ENCODE peak calls at places on chromosomes 1 and 21, in four cellular contexts. F is colonic mucosa, B is fibroblast of the aortic adventitia, R is HFFc6. X is an unnamed sample.

GRCh38 chr1:18681423-18681835 is 50.8 kb downstream of the PAX7 start:
- DNase-seq in R (peak; percentile 45), F (no peak), B (peak; percentile 16), X (no peak)

GRCh38 chr1:21308847-21309652 is 18.8 kb upstream of the ECE1 start:
- DNase-seq in R (peak; percentile 51), B (peak; percentile 63), F (no peak), X (no peak)

GRCh38 chr1:219160942-219161341 is 12.7 kb upstream of the LYPLAL1 start:
- DNase-seq in R (no peak), B (peak; percentile 72), F (no peak), X (no peak)

GRCh38 chr1:110053557-110054428 is 16.7 kb downstream of the ALX3 start:
- DNase-seq in F (peak; percentile 78), R (no peak), B (peak; percentile 54), X (peak; percentile 65)

GRCh38 chr21:26570203-26570602 is 2.9 kb downstream of the CYYR1 start:
- DNase-seq in R (no peak), B (no peak), F (no peak), X (no peak)

GRCh38 chr1:198936371-198937083 is 297.7 kb downstream of the PTPRC start:
- DNase-seq in F (no peak), R (peak; percentile 13), B (peak; percentile 62), X (no peak)

GRCh38 chr1:213014642-213015041 is 1.0 kb downstream of the ANGEL2 start:
- DNase-seq in F (peak; percentile 22), B (peak; percentile 33), R (no peak), X (no peak)

GRCh38 chr21:40158356-40158755 is 291.1 kb downstream of the PCP4 start:
- DNase-seq in F (no peak), R (no peak), B (no peak), X (no peak)

GRCh38 chr1:231750818-231751623 is 124.4 kb downstream of the DISC1 start:
- DNase-seq in B (no peak), F (no peak), R (no peak), X (no peak)

GRCh38 chr1:108089482-108089881 is 110.7 kb downstream of the SLC25A24 start:
- DNase-seq in R (no peak), B (peak; percentile 4), F (no peak), X (no peak)

GRCh38 chr1:57319165-57319564 is 104.7 kb downstream of the DAB1 start:
- DNase-seq in B (peak; percentile 6), R (peak; percentile 5), F (no peak), X (no peak)

GRCh38 chr1:181010789-181011188 is 11.9 kb downstream of the STX6 start:
- DNase-seq in F (no peak), R (peak; percentile 59), B (peak; percentile 83), X (no peak)

GRCh38 chr1:43708006-43708412 is 673 bp downstream of the ST3GAL3 start:
- DNase-seq in B (peak; percentile 54), F (no peak), R (peak; percentile 36), X (no peak)

GRCh38 chr1:63454269-63454668 is 68.8 kb downstream of the ITGB3BP start:
- DNase-seq in R (peak; percentile 19), B (peak; percentile 53), F (no peak), X (no peak)

GRCh38 chr1:165851034-165851658 is 23.7 kb downstream of the UCK2 start:
- DNase-seq in F (no peak), R (peak; percentile 40), B (peak; percentile 17), X (no peak)

GRCh38 chr1:238409947-238410346 is 519.2 kb upstream of the ZP4 start:
- DNase-seq in F (no peak), R (peak; percentile 6), B (peak; percentile 85), X (no peak)

GRCh38 chr1:205417884-205418283 is 4.0 kb downstream of the LEMD1 start:
- DNase-seq in F (no peak), R (no peak), B (no peak), X (no peak)

GRCh38 chr1:111888740-111889376 is 100.6 kb downstream of the KCND3 start:
- DNase-seq in B (no peak), F (no peak), R (no peak), X (no peak)

GRCh38 chr1:234980224-234980656 is 148.4 kb downstream of the TOMM20 start:
- DNase-seq in F (no peak), R (peak; percentile 66), B (no peak), X (no peak)

GRCh38 chr1:155127105-155127671 is 488 bp upstream of the EFNA1 start:
- DNase-seq in R (no peak), F (peak; percentile 91), B (peak; percentile 34), X (no peak)

GRCh38 chr1:23791434-23792047 is 596 bp downstream of the LYPLA2 start:
- DNase-seq in R (no peak), F (peak; percentile 61), B (no peak), X (no peak)

GRCh38 chr21:45517249-45518065 is 24.8 kb downstream of the SLC19A1 start:
- DNase-seq in B (no peak), F (no peak), R (no peak), X (no peak)

DNA sequence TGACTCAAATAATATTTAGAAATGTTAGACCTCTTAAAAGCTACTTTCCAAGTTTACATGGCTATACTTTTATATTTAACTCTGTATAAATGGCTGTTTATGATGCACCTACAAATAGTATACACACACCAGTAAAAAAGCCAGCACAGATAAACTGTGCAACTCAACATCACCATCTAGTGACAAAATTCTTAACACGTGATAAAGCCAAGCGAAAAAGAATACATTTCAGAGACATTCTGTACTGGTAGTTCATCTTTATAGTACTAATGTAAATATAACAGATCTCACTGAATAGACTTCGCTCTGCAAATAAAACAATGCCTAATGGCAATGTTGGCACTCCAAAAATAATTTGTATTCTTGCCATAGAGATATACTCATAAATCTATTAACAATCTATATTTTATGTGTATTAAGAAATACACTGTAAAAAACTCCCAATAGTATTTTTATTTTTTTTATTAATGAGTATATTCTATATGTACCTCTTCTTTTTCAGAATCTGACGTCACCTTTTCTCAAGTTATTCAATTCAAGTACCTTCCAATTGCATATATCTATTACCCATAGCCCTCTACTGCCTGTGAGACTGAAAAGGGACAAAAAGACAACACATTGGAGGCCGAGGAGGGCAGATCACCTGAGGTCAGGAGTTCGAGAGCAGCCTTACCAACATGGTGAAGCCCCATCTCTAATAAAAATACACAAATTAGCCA is 100.2 kb downstream of the DPYD start:
- DNase-seq in B (peak; percentile 61), R (peak; percentile 52), F (no peak), X (no peak)
- TF ChIP-seq CTCF in B (peak; percentile 55), R (peak; percentile 79), F (peak; percentile 46), X (peak; percentile 26)

GRCh38 chr1:100834779-100835645 is 59.6 kb downstream of the EXTL2 start:
- DNase-seq in R (peak; percentile 5), F (no peak), B (peak; percentile 22), X (no peak)
- TF ChIP-seq CTCF in R (peak; percentile 75), F (peak; percentile 28), B (peak; percentile 49), X (peak; percentile 41)

DNA sequence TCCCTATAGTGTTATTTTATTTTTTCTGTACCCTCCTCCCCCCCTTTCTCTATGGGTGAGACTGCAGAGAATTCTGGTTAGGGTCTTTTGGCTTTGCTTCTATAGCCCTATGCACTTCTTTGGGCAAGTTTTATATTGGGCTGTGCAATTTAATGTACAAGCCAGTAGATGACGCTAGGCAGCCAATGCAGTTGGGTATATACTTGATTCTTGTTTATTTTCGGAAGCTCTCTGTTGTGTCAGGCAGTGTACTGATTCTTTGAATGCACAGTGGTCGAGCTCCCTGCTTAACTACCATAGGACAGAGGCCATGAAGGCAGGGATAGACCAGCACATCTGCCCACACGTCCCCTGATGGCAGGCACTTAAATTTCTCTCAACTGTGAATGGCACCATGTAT is 34.1 kb upstream of the GPR52 start:
- DNase-seq in F (no peak), R (no peak), B (peak; percentile 14), X (no peak)
- TF ChIP-seq CTCF in F (no peak), R (peak; percentile 65), B (peak; percentile 24), X (no peak)

GRCh38 chr1:178362784-178363183 is 134.0 kb downstream of the CLEC20A start:
- DNase-seq in F (no peak), R (peak; percentile 62), B (peak; percentile 49), X (no peak)

GRCh38 chr1:178360421-178360820 is 136.3 kb downstream of the CLEC20A start:
- DNase-seq in R (no peak), F (no peak), B (no peak), X (no peak)

GRCh38 chr1:178367151-178367550 is 129.6 kb downstream of the CLEC20A start:
- DNase-seq in F (no peak), B (no peak), R (no peak), X (no peak)

GRCh38 chr1:178364782-178365181 is 132.0 kb downstream of the CLEC20A start:
- DNase-seq in F (no peak), R (no peak), B (no peak), X (no peak)

GRCh38 chr1:178361847-178362246 is 134.9 kb downstream of the CLEC20A start:
- DNase-seq in B (no peak), R (no peak), F (no peak), X (no peak)
- TF ChIP-seq CTCF in B (no peak), R (peak; percentile 41), F (no peak), X (no peak)

GRCh38 chr1:91404151-91405012 is at the start of gene HFM1:
- DNase-seq in R (peak; percentile 16), F (peak; percentile 57), B (peak; percentile 60), X (peak; percentile 50)
- TF ChIP-seq CTCF in R (no peak), F (no peak), B (no peak), X (no peak)

GRCh38 chr1:83546863-83547262 is 452.1 kb downstream of the TTLL7 start:
- DNase-seq in B (peak; percentile 80), F (no peak), R (no peak), X (no peak)

GRCh38 chr1:83545450-83545849 is 453.5 kb downstream of the TTLL7 start:
- DNase-seq in R (no peak), B (no peak), F (no peak), X (no peak)

GRCh38 chr1:83547903-83548302 is 451.0 kb downstream of the TTLL7 start:
- DNase-seq in B (peak; percentile 76), R (no peak), F (no peak), X (no peak)

GRCh38 chr1:83552820-83553219 is 446.1 kb downstream of the TTLL7 start:
- DNase-seq in R (no peak), B (no peak), F (no peak), X (no peak)

DNA sequence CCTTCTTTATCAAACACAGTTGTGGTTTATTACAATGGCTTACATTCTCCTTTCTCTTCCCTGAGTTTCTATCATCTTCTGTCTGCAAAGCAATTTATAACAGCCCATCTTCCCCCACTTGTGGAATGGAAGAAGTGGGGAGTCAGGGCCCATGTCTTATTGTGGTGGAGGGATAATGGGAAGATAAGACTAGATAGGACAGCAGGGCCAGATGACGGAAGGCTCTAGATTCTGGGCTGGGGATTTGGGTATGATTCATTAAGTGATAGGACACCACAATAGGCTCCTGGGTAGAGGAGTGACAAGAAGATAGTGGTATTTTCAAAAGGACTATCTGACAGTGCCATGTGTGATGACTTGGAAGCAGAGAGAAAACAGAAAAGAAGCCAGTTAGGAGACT is 450.6 kb downstream of the TTLL7 start:
- DNase-seq in B (no peak), R (no peak), F (no peak), X (no peak)
- TF ChIP-seq CTCF in B (no peak), R (no peak), F (no peak), X (no peak)

GRCh38 chr1:232951605-232952004 is 1.2 kb downstream of the NTPCR start:
- DNase-seq in B (no peak), R (no peak), F (no peak), X (no peak)

GRCh38 chr1:232952514-232953175 is 2.2 kb downstream of the NTPCR start:
- DNase-seq in R (peak; percentile 58), F (peak; percentile 67), B (peak; percentile 45), X (no peak)

GRCh38 chr1:232950919-232951579 is 638 bp downstream of the NTPCR start:
- DNase-seq in F (peak; percentile 51), B (peak; percentile 24), R (no peak), X (peak; percentile 34)

GRCh38 chr1:232949636-232950196 is 695 bp upstream of the NTPCR start:
- DNase-seq in B (no peak), R (no peak), F (no peak), X (no peak)

GRCh38 chr1:232950197-232950918 is at the start of gene NTPCR:
- DNase-seq in B (peak; percentile 91), F (peak; percentile 96), R (peak; percentile 86), X (peak; percentile 94)
- TF ChIP-seq CTCF in B (peak; percentile 22), F (no peak), R (peak; percentile 26), X (no peak)

X was measured in natural killer cell.